ENCODE peak calls at places on chromosomes 12 and 14, in nine cellular contexts. U, F, I, O, S, B, T, D and J are unnamed samples.

GRCh38 chr14:99479903-99480855 is 480 bp downstream of the SETD3 start:
- DNase-seq in S (no peak), O (peak; percentile 59), U (peak; percentile 54), I (peak; percentile 39), B (peak; percentile 43), F (peak; percentile 66), T (peak; percentile 46), D (peak; percentile 67), J (peak; percentile 92)

GRCh38 chr12:16604853-16605252 is 1.1 kb downstream of the LMO3 start:
- DNase-seq in U (no peak), I (no peak), S (no peak), O (peak; percentile 43), F (no peak), B (peak; percentile 3), T (no peak), D (no peak), J (no peak)

GRCh38 chr12:120249875-120250795 is 15.4 kb downstream of the PXN start:
- DNase-seq in I (no peak), T (no peak), F (no peak), S (no peak), B (peak; percentile 50), O (no peak), D (peak; percentile 90), U (no peak), J (peak; percentile 81)

GRCh38 chr14:55813635-55814034 is 233.6 kb downstream of the KTN1 start:
- DNase-seq in T (no peak), D (no peak), B (no peak), O (no peak), I (no peak), F (no peak), U (no peak), S (no peak), J (no peak)

GRCh38 chr14:100424504-100425453 is 101.6 kb downstream of the SLC25A47 start:
- DNase-seq in T (no peak), D (no peak), B (no peak), U (no peak), I (no peak), S (no peak), F (peak; percentile 29), O (no peak), J (no peak)

GRCh38 chr14:75770635-75771034 is 109.6 kb downstream of the TTLL5 start:
- DNase-seq in O (no peak), F (no peak), S (no peak), I (no peak), U (no peak), T (no peak), D (no peak), B (no peak), J (no peak)

GRCh38 chr12:3299929-3300832 is 190.8 kb upstream of the PRMT8 start:
- DNase-seq in I (peak; percentile 91), D (peak; percentile 90), U (peak; percentile 90), B (peak; percentile 82), T (peak; percentile 81), F (peak; percentile 99), O (peak; percentile 94), S (peak; percentile 92), J (peak; percentile 97)

GRCh38 chr14:100334904-100335303 is 11.8 kb downstream of the SLC25A47 start:
- DNase-seq in S (no peak), U (no peak), D (no peak), I (no peak), B (no peak), O (no peak), F (no peak), T (no peak), J (no peak)

GRCh38 chr12:107442593-107442992 is 243.0 kb upstream of the PWP1 start:
- DNase-seq in I (no peak), B (no peak), F (no peak), T (no peak), U (no peak), S (no peak), D (no peak), O (no peak), J (no peak)

GRCh38 chr12:89194683-89195082 is 157.6 kb downstream of the DUSP6 start:
- DNase-seq in T (no peak), U (no peak), F (no peak), I (no peak), B (no peak), O (no peak), D (no peak), S (no peak), J (no peak)

GRCh38 chr12:89060133-89060532 is 292.2 kb downstream of the DUSP6 start:
- DNase-seq in I (no peak), T (no peak), B (no peak), S (no peak), F (no peak), O (no peak), D (no peak), U (no peak), J (no peak)

GRCh38 chr12:103268831-103269514 is 226.8 kb downstream of the C12orf42 start:
- DNase-seq in I (no peak), U (no peak), O (no peak), T (no peak), S (no peak), D (no peak), F (no peak), B (no peak), J (no peak)

GRCh38 chr14:72892103-72892878 is 1.6 kb downstream of the DPF3 start:
- DNase-seq in F (peak; percentile 38), D (no peak), O (peak; percentile 54), I (no peak), U (no peak), T (peak; percentile 40), B (peak; percentile 27), S (no peak), J (no peak)

GRCh38 chr12:3964404-3964803 is 91.2 kb upstream of the PARP11 start:
- DNase-seq in B (peak; percentile 39), T (no peak), F (no peak), U (no peak), I (peak; percentile 23), D (no peak), S (no peak), O (peak; percentile 71), J (peak; percentile 64)

GRCh38 chr14:74886001-74886400 is 4.3 kb downstream of the DLST start:
- DNase-seq in S (peak; percentile 91), U (no peak), D (no peak), B (no peak), O (peak; percentile 40), I (no peak), T (no peak), F (peak; percentile 76), J (no peak)

GRCh38 chr14:89435527-89436273 is 18.7 kb upstream of the FOXN3 start:
- DNase-seq in D (no peak), F (no peak), B (no peak), S (no peak), T (no peak), U (no peak), O (no peak), I (no peak), J (no peak)

GRCh38 chr14:99276482-99276881 is 4.5 kb upstream of the BCL11B start:
- DNase-seq in S (no peak), B (no peak), T (no peak), F (no peak), U (no peak), O (no peak), D (no peak), I (no peak), J (no peak)

GRCh38 chr12:62744551-62744950 is 190.4 kb downstream of the PPM1H start:
- DNase-seq in D (no peak), U (no peak), O (no peak), B (no peak), S (no peak), T (no peak), F (no peak), I (no peak), J (peak; percentile 61)

GRCh38 chr12:81327458-81327857 is 249.6 kb downstream of the ACSS3 start:
- DNase-seq in T (no peak), U (no peak), I (no peak), B (no peak), S (no peak), D (no peak), F (no peak), O (no peak), J (no peak)
- TF ChIP-seq CTCF in T (no peak), U (no peak), I (no peak), B (no peak), S (no peak), D (no peak), F (no peak), O (no peak), J (no peak)

DNA sequence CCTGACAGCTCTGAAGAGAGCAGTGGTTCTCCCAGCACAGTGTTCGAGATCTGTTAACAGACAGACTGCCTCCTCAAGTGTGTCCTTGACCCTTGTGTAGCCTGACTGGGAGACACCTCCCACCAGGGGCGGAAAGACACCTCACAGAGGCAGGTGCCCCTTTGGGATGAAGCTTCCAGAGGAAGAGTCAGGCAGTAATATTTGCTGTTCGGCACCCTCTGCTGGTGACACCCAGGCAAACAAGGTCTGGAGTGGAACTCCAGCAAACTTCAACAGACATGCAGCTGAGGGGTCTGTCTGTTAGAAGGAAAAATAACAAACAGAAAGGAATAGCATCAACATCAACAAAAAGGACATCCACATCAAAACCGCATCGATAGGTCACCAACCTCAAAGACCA is 21.6 kb upstream of the ABCC9 start:
- DNase-seq in U (no peak), T (no peak), I (no peak), F (no peak), S (no peak), B (no peak), D (no peak), O (no peak), J (no peak)
- TF ChIP-seq CTCF in U (no peak), T (no peak), I (no peak), F (no peak), S (no peak), B (no peak), D (peak; percentile 48), O (no peak), J (no peak)

GRCh38 chr14:70472253-70473159 is 20.5 kb downstream of the ADAM21 start:
- DNase-seq in F (peak; percentile 25), I (no peak), O (no peak), D (no peak), S (no peak), U (no peak), T (no peak), B (peak; percentile 66), J (no peak)

GRCh38 chr14:70468731-70469130 is 16.8 kb downstream of the ADAM21 start:
- DNase-seq in F (no peak), U (no peak), I (no peak), D (no peak), O (no peak), S (no peak), T (no peak), B (no peak), J (no peak)

DNA sequence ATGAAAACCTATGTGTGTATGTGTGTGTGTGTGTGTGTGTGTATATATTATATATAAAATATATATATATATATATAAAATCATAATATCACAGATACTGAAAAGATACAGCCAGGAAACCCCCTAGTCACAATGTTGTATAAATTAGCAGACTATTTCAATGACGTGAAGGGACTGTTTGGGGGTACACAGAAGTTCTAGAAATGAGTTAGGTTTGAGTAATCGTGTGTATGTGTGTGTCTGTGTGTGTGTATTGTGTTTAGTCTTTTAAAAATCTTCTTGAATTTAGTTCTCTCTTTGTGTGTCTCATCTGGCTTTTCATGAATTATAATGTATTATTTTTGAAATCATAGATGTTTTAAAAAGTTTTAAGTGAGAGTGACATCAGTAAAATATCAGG is 21.9 kb downstream of the ADAM21 start:
- DNase-seq in B (peak; percentile 13), S (no peak), I (no peak), F (no peak), O (no peak), T (no peak), D (no peak), U (no peak), J (no peak)
- TF ChIP-seq CTCF in B (no peak), S (no peak), I (no peak), F (no peak), O (no peak), T (no peak), D (no peak), U (no peak), J (no peak)

GRCh38 chr12:86914716-86915115 is 658.5 kb upstream of the MGAT4C start:
- DNase-seq in D (no peak), I (peak; percentile 56), S (peak; percentile 1), T (no peak), F (peak; percentile 71), B (peak; percentile 9), U (no peak), O (peak; percentile 22), J (no peak)
- TF ChIP-seq CTCF in D (peak; percentile 52), I (peak; percentile 52), S (peak; percentile 24), T (no peak), F (peak; percentile 81), B (no peak), U (no peak), O (peak; percentile 34), J (no peak)